ENCODE peak calls at places on chromosomes 11 and 22, in six cellular contexts. One of them, this sample, is unnamed.

GRCh38 chr22:17772249-17772962 is 1.9 kb downstream of the BID start:
- DNase-seq in endothelial cell of umbilical vein: no peak
- DNase-seq in pancreas: no peak
- DNase-seq in brain microvascular endothelial cell: no peak
- DNase-seq in mucosa of descending colon: no peak
- DNase-seq in tibial artery: no peak
- DNase-seq in this sample: no peak

GRCh38 chr22:39581303-39581702 is 10.8 kb downstream of the CACNA1I start:
- DNase-seq in endothelial cell of umbilical vein: no peak
- DNase-seq in pancreas: no peak
- DNase-seq in brain microvascular endothelial cell: no peak
- DNase-seq in mucosa of descending colon: no peak
- DNase-seq in tibial artery: no peak
- DNase-seq in this sample: no peak

GRCh38 chr11:38517991-38518390 is 1920.0 kb upstream of the RAG2 start:
- DNase-seq in endothelial cell of umbilical vein: no peak
- DNase-seq in pancreas: no peak
- DNase-seq in brain microvascular endothelial cell: no peak
- DNase-seq in mucosa of descending colon: no peak
- DNase-seq in tibial artery: no peak
- DNase-seq in this sample: no peak

GRCh38 chr11:70547386-70547785 is 149.1 kb downstream of the CTTN start:
- DNase-seq in endothelial cell of umbilical vein: no peak
- DNase-seq in pancreas: no peak
- DNase-seq in brain microvascular endothelial cell: no peak
- DNase-seq in mucosa of descending colon: no peak
- DNase-seq in tibial artery: no peak
- DNase-seq in this sample: no peak

GRCh38 chr11:69231466-69232018 is 62.4 kb upstream of the MYEOV start:
- DNase-seq in endothelial cell of umbilical vein: no peak
- DNase-seq in pancreas: no peak
- DNase-seq in brain microvascular endothelial cell: no peak
- DNase-seq in mucosa of descending colon: no peak
- DNase-seq in tibial artery: no peak
- DNase-seq in this sample: peak; percentile 30

GRCh38 chr11:130215531-130216220 is 56.1 kb downstream of the ST14 start:
- DNase-seq in endothelial cell of umbilical vein: no peak
- DNase-seq in pancreas: no peak
- DNase-seq in brain microvascular endothelial cell: no peak
- DNase-seq in mucosa of descending colon: no peak
- DNase-seq in tibial artery: no peak
- DNase-seq in this sample: no peak

GRCh38 chr11:77092382-77092781 is 10.3 kb upstream of the OMP start:
- DNase-seq in endothelial cell of umbilical vein: no peak
- DNase-seq in pancreas: no peak
- DNase-seq in brain microvascular endothelial cell: no peak
- DNase-seq in mucosa of descending colon: peak; percentile 50
- DNase-seq in tibial artery: peak; percentile 62
- DNase-seq in this sample: no peak

GRCh38 chr11:68565768-68566167 is 105.2 kb downstream of the PPP6R3 start:
- DNase-seq in endothelial cell of umbilical vein: no peak
- DNase-seq in pancreas: no peak
- DNase-seq in brain microvascular endothelial cell: no peak
- DNase-seq in mucosa of descending colon: no peak
- DNase-seq in tibial artery: no peak
- DNase-seq in this sample: no peak

GRCh38 chr11:118883368-118884071 is at the start of gene CXCR5:
- DNase-seq in endothelial cell of umbilical vein: no peak
- DNase-seq in pancreas: no peak
- DNase-seq in brain microvascular endothelial cell: peak; percentile 26
- DNase-seq in mucosa of descending colon: no peak
- DNase-seq in tibial artery: no peak
- DNase-seq in this sample: no peak

GRCh38 chr11:66676931-66677598 is 622 bp downstream of the RBM4B start:
- DNase-seq in endothelial cell of umbilical vein: peak; percentile 45
- DNase-seq in pancreas: no peak
- DNase-seq in brain microvascular endothelial cell: no peak
- DNase-seq in mucosa of descending colon: no peak
- DNase-seq in tibial artery: no peak
- DNase-seq in this sample: no peak

GRCh38 chr22:19823638-19824196 is 31.0 kb downstream of the GNB1L start:
- DNase-seq in endothelial cell of umbilical vein: no peak
- DNase-seq in pancreas: no peak
- DNase-seq in brain microvascular endothelial cell: no peak
- DNase-seq in mucosa of descending colon: peak; percentile 29
- DNase-seq in tibial artery: peak; percentile 38
- DNase-seq in this sample: no peak

GRCh38 chr11:13358871-13359270 is 81.3 kb downstream of the BMAL1 start:
- DNase-seq in endothelial cell of umbilical vein: no peak
- DNase-seq in pancreas: no peak
- DNase-seq in brain microvascular endothelial cell: peak; percentile 46
- DNase-seq in mucosa of descending colon: no peak
- DNase-seq in tibial artery: no peak
- DNase-seq in this sample: no peak

GRCh38 chr11:91394073-91394717 is 830.4 kb upstream of the FAT3 start:
- DNase-seq in endothelial cell of umbilical vein: no peak
- DNase-seq in pancreas: no peak
- DNase-seq in brain microvascular endothelial cell: no peak
- DNase-seq in mucosa of descending colon: no peak
- DNase-seq in tibial artery: no peak
- DNase-seq in this sample: no peak

GRCh38 chr22:31287818-31288495 is 4.3 kb downstream of the PIK3IP1 start:
- DNase-seq in endothelial cell of umbilical vein: no peak
- DNase-seq in pancreas: no peak
- DNase-seq in brain microvascular endothelial cell: no peak
- DNase-seq in mucosa of descending colon: no peak
- DNase-seq in tibial artery: no peak
- DNase-seq in this sample: no peak
- H3K36me3 ChIP-seq in endothelial cell of umbilical vein: peaks cover 13% of the 10 kb centered on the region
- H3K36me3 ChIP-seq in pancreas: no peaks in the 10 kb centered on the region
- H3K36me3 ChIP-seq in brain microvascular endothelial cell: peaks cover 2% of the 10 kb centered on the region
- H3K36me3 ChIP-seq in mucosa of descending colon: no peaks in the 10 kb centered on the region
- H3K36me3 ChIP-seq in tibial artery: peaks cover 56% of the 10 kb centered on the region
- H3K36me3 ChIP-seq in this sample: no peaks in the 10 kb centered on the region

DNA sequence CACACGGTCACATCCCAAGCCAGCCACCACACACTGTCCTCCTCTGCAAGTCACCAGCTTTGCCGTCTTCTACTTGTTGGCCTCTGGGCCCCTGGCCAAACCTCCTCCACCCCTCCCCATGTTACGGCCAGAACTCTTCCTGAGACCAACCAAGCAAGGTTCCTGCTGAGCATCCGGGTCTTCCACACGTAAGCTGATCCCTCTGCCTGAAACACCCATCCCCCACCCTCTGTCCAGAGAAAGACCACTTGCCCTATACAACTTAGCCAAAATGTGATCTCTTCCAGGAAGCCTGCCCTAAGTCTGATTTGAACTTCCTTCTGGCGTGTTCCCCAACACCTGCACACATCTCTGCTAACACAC is 16.1 kb upstream of the CHADL start:
- DNase-seq in endothelial cell of umbilical vein: peak; percentile 53
- DNase-seq in pancreas: no peak
- DNase-seq in brain microvascular endothelial cell: peak; percentile 25
- DNase-seq in mucosa of descending colon: no peak
- DNase-seq in tibial artery: no peak
- DNase-seq in this sample: no peak
- H3K36me3 ChIP-seq in endothelial cell of umbilical vein: peaks cover 55% of the 10 kb centered on the region
- H3K36me3 ChIP-seq in pancreas: peaks cover 20% of the 10 kb centered on the region
- H3K36me3 ChIP-seq in brain microvascular endothelial cell: peaks cover 75% of the 10 kb centered on the region
- H3K36me3 ChIP-seq in mucosa of descending colon: peaks cover 3% of the 10 kb centered on the region
- H3K36me3 ChIP-seq in tibial artery: peaks cover 67% of the 10 kb centered on the region
- H3K36me3 ChIP-seq in this sample: peaks cover 2% of the 10 kb centered on the region

GRCh38 chr22:26492220-26492619 is 8.5 kb downstream of the SRRD start:
- DNase-seq in endothelial cell of umbilical vein: no peak
- DNase-seq in pancreas: no peak
- DNase-seq in brain microvascular endothelial cell: no peak
- DNase-seq in mucosa of descending colon: no peak
- DNase-seq in tibial artery: no peak
- DNase-seq in this sample: no peak
- H3K36me3 ChIP-seq in endothelial cell of umbilical vein: peaks cover 50% of the 10 kb centered on the region
- H3K36me3 ChIP-seq in pancreas: peaks cover 34% of the 10 kb centered on the region
- H3K36me3 ChIP-seq in brain microvascular endothelial cell: peaks cover 82% of the 10 kb centered on the region
- H3K36me3 ChIP-seq in mucosa of descending colon: peaks cover 15% of the 10 kb centered on the region
- H3K36me3 ChIP-seq in tibial artery: peaks cover 73% of the 10 kb centered on the region
- H3K36me3 ChIP-seq in this sample: no peaks in the 10 kb centered on the region

GRCh38 chr11:111851067-111851466 is 20.3 kb downstream of the ALG9 start:
- DNase-seq in endothelial cell of umbilical vein: no peak
- DNase-seq in pancreas: no peak
- DNase-seq in brain microvascular endothelial cell: no peak
- DNase-seq in mucosa of descending colon: no peak
- DNase-seq in tibial artery: no peak
- DNase-seq in this sample: no peak

GRCh38 chr11:111852103-111852502 is 19.3 kb downstream of the ALG9 start:
- DNase-seq in endothelial cell of umbilical vein: no peak
- DNase-seq in pancreas: no peak
- DNase-seq in brain microvascular endothelial cell: no peak
- DNase-seq in mucosa of descending colon: no peak
- DNase-seq in tibial artery: no peak
- DNase-seq in this sample: no peak

GRCh38 chr11:111860257-111860656 is 11.1 kb downstream of the ALG9 start:
- DNase-seq in endothelial cell of umbilical vein: no peak
- DNase-seq in pancreas: no peak
- DNase-seq in brain microvascular endothelial cell: no peak
- DNase-seq in mucosa of descending colon: no peak
- DNase-seq in tibial artery: no peak
- DNase-seq in this sample: no peak

GRCh38 chr11:111851636-111852035 is 19.7 kb downstream of the ALG9 start:
- DNase-seq in endothelial cell of umbilical vein: peak; percentile 18
- DNase-seq in pancreas: no peak
- DNase-seq in brain microvascular endothelial cell: no peak
- DNase-seq in mucosa of descending colon: no peak
- DNase-seq in tibial artery: no peak
- DNase-seq in this sample: no peak

GRCh38 chr11:111855506-111855905 is 15.9 kb downstream of the ALG9 start:
- DNase-seq in endothelial cell of umbilical vein: no peak
- DNase-seq in pancreas: no peak
- DNase-seq in brain microvascular endothelial cell: no peak
- DNase-seq in mucosa of descending colon: no peak
- DNase-seq in tibial artery: no peak
- DNase-seq in this sample: no peak
- H3K36me3 ChIP-seq in endothelial cell of umbilical vein: peaks cover 5% of the 10 kb centered on the region
- H3K36me3 ChIP-seq in pancreas: no peaks in the 10 kb centered on the region
- H3K36me3 ChIP-seq in brain microvascular endothelial cell: peaks cover 11% of the 10 kb centered on the region
- H3K36me3 ChIP-seq in mucosa of descending colon: no peaks in the 10 kb centered on the region
- H3K36me3 ChIP-seq in tibial artery: peaks cover 62% of the 10 kb centered on the region
- H3K36me3 ChIP-seq in this sample: peaks cover 2% of the 10 kb centered on the region

GRCh38 chr11:75858042-75858441 is 43.0 kb downstream of the UVRAG start:
- DNase-seq in endothelial cell of umbilical vein: no peak
- DNase-seq in pancreas: no peak
- DNase-seq in brain microvascular endothelial cell: no peak
- DNase-seq in mucosa of descending colon: no peak
- DNase-seq in tibial artery: no peak
- DNase-seq in this sample: no peak
- H3K36me3 ChIP-seq in endothelial cell of umbilical vein: peaks cover 4% of the 10 kb centered on the region
- H3K36me3 ChIP-seq in pancreas: no peaks in the 10 kb centered on the region
- H3K36me3 ChIP-seq in brain microvascular endothelial cell: peaks cover 4% of the 10 kb centered on the region
- H3K36me3 ChIP-seq in mucosa of descending colon: no peaks in the 10 kb centered on the region
- H3K36me3 ChIP-seq in tibial artery: no peaks in the 10 kb centered on the region
- H3K36me3 ChIP-seq in this sample: no peaks in the 10 kb centered on the region

GRCh38 chr11:116844722-116845121 is 7.3 kb upstream of the APOA1 start:
- DNase-seq in endothelial cell of umbilical vein: no peak
- DNase-seq in pancreas: no peak
- DNase-seq in brain microvascular endothelial cell: no peak
- DNase-seq in mucosa of descending colon: no peak
- DNase-seq in tibial artery: no peak
- DNase-seq in this sample: no peak

GRCh38 chr11:116840746-116841296 is 3.4 kb upstream of the APOA1 start:
- DNase-seq in endothelial cell of umbilical vein: no peak
- DNase-seq in pancreas: no peak
- DNase-seq in brain microvascular endothelial cell: no peak
- DNase-seq in mucosa of descending colon: no peak
- DNase-seq in tibial artery: no peak
- DNase-seq in this sample: no peak

GRCh38 chr11:116842909-116843308 is 5.5 kb upstream of the APOA1 start:
- DNase-seq in endothelial cell of umbilical vein: no peak
- DNase-seq in pancreas: no peak
- DNase-seq in brain microvascular endothelial cell: no peak
- DNase-seq in mucosa of descending colon: no peak
- DNase-seq in tibial artery: peak; percentile 42
- DNase-seq in this sample: peak; percentile 95

GRCh38 chr11:116842117-116842516 is 4.7 kb upstream of the APOA1 start:
- DNase-seq in endothelial cell of umbilical vein: no peak
- DNase-seq in pancreas: no peak
- DNase-seq in brain microvascular endothelial cell: no peak
- DNase-seq in mucosa of descending colon: no peak
- DNase-seq in tibial artery: no peak
- DNase-seq in this sample: no peak

DNA sequence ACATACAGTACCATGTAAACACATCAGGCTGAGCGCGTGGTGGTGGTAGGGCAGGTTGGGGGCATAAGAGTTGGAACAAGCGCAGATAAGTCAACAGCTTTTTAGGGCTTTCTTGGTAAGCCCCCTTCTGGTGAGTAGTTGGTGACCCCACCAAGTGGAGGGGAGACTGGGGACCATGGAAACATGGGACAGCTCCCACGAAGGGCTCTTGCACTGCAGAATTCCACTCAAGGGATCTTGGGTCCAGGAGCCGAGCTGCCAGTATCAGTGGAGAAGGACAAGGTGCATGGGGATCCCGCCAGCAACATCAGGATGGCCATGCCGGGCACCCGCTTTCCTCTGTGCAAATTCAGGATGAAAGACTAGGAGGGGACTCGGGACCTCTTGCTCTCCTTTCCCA is 6.2 kb upstream of the APOA1 start:
- DNase-seq in endothelial cell of umbilical vein: no peak
- DNase-seq in pancreas: no peak
- DNase-seq in brain microvascular endothelial cell: no peak
- DNase-seq in mucosa of descending colon: no peak
- DNase-seq in tibial artery: peak; percentile 51
- DNase-seq in this sample: no peak
- H3K36me3 ChIP-seq in endothelial cell of umbilical vein: peaks cover 16% of the 10 kb centered on the region
- H3K36me3 ChIP-seq in pancreas: peaks cover 15% of the 10 kb centered on the region
- H3K36me3 ChIP-seq in brain microvascular endothelial cell: peaks cover 10% of the 10 kb centered on the region
- H3K36me3 ChIP-seq in mucosa of descending colon: no peaks in the 10 kb centered on the region
- H3K36me3 ChIP-seq in tibial artery: peaks cover 48% of the 10 kb centered on the region
- H3K36me3 ChIP-seq in this sample: peaks cover 11% of the 10 kb centered on the region

DNA sequence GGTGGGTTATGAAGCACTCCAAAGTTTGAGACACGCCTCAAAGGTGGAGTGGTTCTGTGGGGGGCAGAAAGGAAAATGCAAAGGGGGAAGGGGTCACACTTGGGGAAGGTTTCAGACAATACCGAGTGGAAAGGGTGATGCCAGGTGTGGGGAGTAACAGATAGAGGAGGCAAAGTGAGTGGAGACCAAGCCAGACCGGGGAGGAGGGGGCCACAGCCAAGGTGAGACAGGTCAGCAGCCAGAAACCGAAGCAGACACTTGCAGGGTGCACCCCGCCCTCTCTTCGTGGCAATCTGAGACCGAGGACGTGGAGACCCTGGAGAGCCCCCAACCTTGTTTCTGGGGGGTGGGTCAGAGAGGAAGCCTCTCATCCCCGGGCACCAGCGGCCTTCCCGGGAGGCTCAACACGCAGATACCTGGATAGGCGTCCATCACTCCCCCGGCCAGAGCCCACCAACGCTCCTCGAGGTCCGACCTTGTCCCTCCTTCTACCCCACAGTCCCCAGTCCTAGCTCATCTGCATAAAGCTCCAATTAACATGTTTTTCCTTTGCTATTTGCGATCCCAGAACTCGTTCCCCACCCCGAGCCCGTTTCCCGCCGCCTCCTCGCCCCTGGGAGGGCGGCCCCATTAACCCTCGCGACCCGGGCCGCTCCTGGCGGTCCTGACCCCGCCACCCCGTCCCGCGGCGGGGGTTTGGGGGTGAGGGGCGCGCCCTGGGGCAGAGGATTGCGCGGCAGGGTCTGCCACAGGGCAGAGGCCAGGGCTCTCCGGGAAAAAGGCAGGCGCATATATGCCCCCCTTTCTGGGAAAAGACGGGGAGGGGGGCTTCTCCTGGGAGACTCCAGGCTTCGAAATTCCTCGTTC is 21.8 kb downstream of the RTN4RL2 start:
- DNase-seq in endothelial cell of umbilical vein: no peak
- DNase-seq in pancreas: no peak
- DNase-seq in brain microvascular endothelial cell: no peak
- DNase-seq in mucosa of descending colon: no peak
- DNase-seq in tibial artery: no peak
- DNase-seq in this sample: no peak
- H3K36me3 ChIP-seq in endothelial cell of umbilical vein: no peaks in the 10 kb centered on the region
- H3K36me3 ChIP-seq in pancreas: peaks cover 19% of the 10 kb centered on the region
- H3K36me3 ChIP-seq in brain microvascular endothelial cell: no peaks in the 10 kb centered on the region
- H3K36me3 ChIP-seq in mucosa of descending colon: no peaks in the 10 kb centered on the region
- H3K36me3 ChIP-seq in tibial artery: peaks cover 24% of the 10 kb centered on the region
- H3K36me3 ChIP-seq in this sample: no peaks in the 10 kb centered on the region

This sample was measured in Caco-2.